ENCODE peak calls at places on chromosomes 5 and 9, in six cellular contexts. L is PC-3; Y is naive thymus-derived CD4-positive, alpha-beta T cell; Z is HCT116; Q is H1; P is SK-N-SH. S is an unnamed sample.

GRCh38 chr5:137101544-137101943 is 397.6 kb downstream of the SPOCK1 start:
- DNase-seq in P (no peak), Y (no peak), Z (no peak), L (no peak), Q (no peak), S (no peak)

GRCh38 chr5:14914193-14914592 is 42.6 kb upstream of the ANKH start:
- DNase-seq in L (no peak), Y (no peak), Q (no peak), P (no peak), Z (no peak), S (no peak)

GRCh38 chr5:95862636-95863382 is 40.3 kb upstream of the GLRX start:
- DNase-seq in Z (no peak), L (peak; percentile 60), Q (no peak), Y (no peak), P (no peak), S (peak; percentile 24)

GRCh38 chr9:503881-504852 is 289.5 kb downstream of the DOCK8 start:
- DNase-seq in Q (peak; percentile 83), Y (peak; percentile 78), L (peak; percentile 76), P (peak; percentile 76), Z (peak; percentile 43), S (peak; percentile 86)

GRCh38 chr5:171957591-171958251 is 48.7 kb downstream of the FBXW11 start:
- DNase-seq in L (no peak), Y (peak; percentile 21), Q (no peak), P (no peak), Z (no peak), S (peak; percentile 28)

GRCh38 chr9:133048595-133048994 is 13.2 kb upstream of the CEL start:
- DNase-seq in Z (peak; percentile 3), Y (no peak), L (peak; percentile 30), P (peak; percentile 58), Q (no peak), S (no peak)

GRCh38 chr9:109010676-109011655 is 2.3 kb downstream of the CTNNAL1 start:
- DNase-seq in Y (no peak), Q (no peak), Z (peak; percentile 57), P (no peak), L (peak; percentile 53), S (peak; percentile 59)

GRCh38 chr5:133052317-133053175 is 733 bp downstream of the HSPA4 start:
- DNase-seq in L (peak; percentile 42), Z (no peak), P (peak; percentile 80), Y (peak; percentile 11), Q (peak; percentile 64), S (peak; percentile 74)

GRCh38 chr5:115594343-115595047 is 7.8 kb downstream of the TICAM2 start:
- DNase-seq in P (no peak), Q (no peak), Z (no peak), Y (no peak), L (no peak), S (no peak)

GRCh38 chr9:133126697-133127339 is 5.8 kb upstream of the RALGDS start:
- DNase-seq in Q (no peak), L (no peak), P (no peak), Y (no peak), Z (no peak), S (no peak)

GRCh38 chr5:178216779-178217178 is 12.4 kb downstream of the HNRNPAB start:
- DNase-seq in Y (no peak), L (no peak), Q (no peak), Z (no peak), P (no peak), S (no peak)

GRCh38 chr5:178216088-178216534 is 11.8 kb downstream of the HNRNPAB start:
- DNase-seq in Y (no peak), P (no peak), Z (no peak), Q (no peak), L (no peak), S (no peak)

GRCh38 chr5:178213748-178214151 is 9.4 kb downstream of the HNRNPAB start:
- DNase-seq in L (no peak), Y (no peak), P (no peak), Q (no peak), Z (no peak), S (no peak)

GRCh38 chr5:178214160-178214803 is 9.9 kb downstream of the HNRNPAB start:
- DNase-seq in L (no peak), Y (no peak), Q (no peak), Z (no peak), P (no peak), S (no peak)

DNA sequence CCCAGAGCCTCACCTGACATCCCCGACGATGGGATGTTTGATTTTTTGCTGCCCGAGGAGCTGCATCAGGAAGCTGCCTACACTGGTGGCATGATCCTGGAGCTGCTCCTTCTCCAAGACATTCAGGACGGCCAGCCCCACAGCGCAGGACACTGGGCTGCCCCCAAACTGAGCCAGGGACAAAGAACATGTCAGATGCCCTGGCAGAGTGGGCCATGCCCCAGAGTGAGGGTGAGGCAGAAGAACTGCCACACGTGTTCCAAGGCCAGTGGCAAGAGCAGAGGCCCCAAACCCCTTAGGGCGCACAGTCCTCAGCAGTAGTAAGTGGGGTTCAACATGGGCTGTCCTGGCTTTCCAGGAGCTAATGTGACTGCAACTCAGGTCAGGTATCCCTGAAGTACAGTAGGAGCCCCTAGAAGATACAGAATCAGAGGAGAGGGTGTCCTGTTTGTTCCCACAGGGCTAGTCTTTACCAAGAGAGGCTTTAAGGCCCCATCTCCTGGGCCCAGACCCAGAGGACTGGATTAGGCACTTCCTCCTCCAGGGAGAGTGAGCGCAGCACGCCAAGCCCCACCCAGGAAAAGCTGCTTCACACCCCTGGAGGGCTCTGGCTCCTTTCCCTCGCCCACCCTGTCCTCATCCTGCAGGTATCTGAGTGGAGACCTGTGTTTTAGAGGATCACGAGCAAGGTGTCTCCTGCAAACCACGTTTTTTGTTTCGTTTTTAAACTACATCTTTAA is 11.1 kb downstream of the HNRNPAB start:
- DNase-seq in L (no peak), P (no peak), Q (no peak), Z (no peak), Y (no peak), S (no peak)
- H3K36me3 ChIP-seq in L (peaks cover 55% of the 10 kb centered on the region), P (peaks cover 60% of the 10 kb centered on the region), Q (peaks cover 34% of the 10 kb centered on the region), Z (peaks cover 34% of the 10 kb centered on the region), Y (peaks cover 5% of the 10 kb centered on the region), S (peaks cover 73% of the 10 kb centered on the region)

DNA sequence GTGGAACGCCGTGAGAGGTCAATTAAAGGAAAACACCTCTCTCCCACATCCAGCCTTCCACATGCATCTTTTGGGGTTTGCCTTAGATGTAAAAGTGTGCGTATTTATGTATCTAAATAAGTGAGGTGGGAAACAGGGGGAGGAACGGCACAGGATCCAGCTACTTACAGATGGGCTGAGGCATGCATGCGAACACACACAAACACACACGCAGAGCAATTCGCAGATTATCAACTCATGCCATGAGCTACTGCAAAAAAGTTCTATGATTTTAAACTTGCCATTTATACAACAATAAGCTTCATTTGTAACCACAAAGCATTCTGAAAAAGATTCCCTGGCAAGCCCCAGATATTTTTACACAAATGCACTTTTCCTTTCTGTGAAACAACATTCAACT is 242.0 kb downstream of the BNC2 start:
- DNase-seq in Y (no peak), P (no peak), Q (no peak), Z (no peak), L (no peak), S (no peak)
- H3K27ac ChIP-seq in Y (no peak overlapping the region), P (peak overlapping the region; percentile 83), Q (no peak overlapping the region), Z (no peak overlapping the region), L (no peak overlapping the region), S (no peak overlapping the region)

GRCh38 chr9:90815183-90815943 is 13.7 kb downstream of the SYK start:
- DNase-seq in P (no peak), Y (no peak), L (no peak), Q (no peak), Z (no peak), S (no peak)

GRCh38 chr9:90814355-90814754 is 12.7 kb downstream of the SYK start:
- DNase-seq in L (no peak), Q (no peak), Y (no peak), P (no peak), Z (no peak), S (no peak)

GRCh38 chr9:90816690-90817089 is 15.1 kb downstream of the SYK start:
- DNase-seq in Q (no peak), Y (no peak), Z (no peak), L (no peak), P (no peak), S (no peak)

GRCh38 chr9:90813523-90813922 is 11.9 kb downstream of the SYK start:
- DNase-seq in Z (no peak), L (no peak), P (no peak), Y (no peak), Q (no peak), S (no peak)

DNA sequence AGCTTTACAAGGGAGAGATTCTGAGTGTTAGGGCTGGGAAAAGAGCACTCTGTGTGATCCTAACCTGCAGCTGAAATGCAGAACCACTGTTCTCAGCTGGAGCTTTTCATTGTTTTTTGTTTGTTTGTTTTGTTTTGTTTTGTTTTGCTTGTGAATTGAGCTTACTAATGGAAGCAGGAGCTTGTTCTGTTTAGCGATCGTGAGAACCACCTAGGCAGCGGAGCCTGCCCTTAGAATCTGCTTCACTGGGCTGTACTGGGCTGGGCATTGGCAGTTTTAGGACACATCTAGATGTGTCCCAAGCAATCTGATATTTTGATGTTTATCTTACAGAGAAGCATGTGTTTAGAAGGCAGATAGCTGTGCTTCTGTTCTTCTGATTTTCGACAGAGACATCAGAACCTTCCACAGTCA is 14.3 kb downstream of the SYK start:
- DNase-seq in Q (no peak), L (no peak), P (no peak), Z (no peak), Y (no peak), S (no peak)
- H3K36me3 ChIP-seq in Q (no peaks in the 10 kb centered on the region), L (no peaks in the 10 kb centered on the region), P (no peaks in the 10 kb centered on the region), Z (no peaks in the 10 kb centered on the region), Y (no peaks in the 10 kb centered on the region), S (no peaks in the 10 kb centered on the region)

GRCh38 chr9:129027224-129027684 is 877 bp downstream of the SH3GLB2 start:
- DNase-seq in Y (no peak), Q (no peak), L (no peak), Z (no peak), P (peak; percentile 51), S (no peak)

GRCh38 chr9:129027685-129028191 is 393 bp downstream of the SH3GLB2 start:
- DNase-seq in Z (no peak), P (no peak), L (peak; percentile 52), Q (no peak), Y (peak; percentile 78), S (peak; percentile 82)

GRCh38 chr9:129030191-129030590 is 2.1 kb upstream of the SH3GLB2 start:
- DNase-seq in Y (no peak), L (no peak), P (no peak), Q (no peak), Z (no peak), S (no peak)

GRCh38 chr9:129026442-129027223 is 1.5 kb downstream of the SH3GLB2 start:
- DNase-seq in Q (no peak), L (peak; percentile 54), P (peak; percentile 91), Z (no peak), Y (no peak), S (no peak)

DNA sequence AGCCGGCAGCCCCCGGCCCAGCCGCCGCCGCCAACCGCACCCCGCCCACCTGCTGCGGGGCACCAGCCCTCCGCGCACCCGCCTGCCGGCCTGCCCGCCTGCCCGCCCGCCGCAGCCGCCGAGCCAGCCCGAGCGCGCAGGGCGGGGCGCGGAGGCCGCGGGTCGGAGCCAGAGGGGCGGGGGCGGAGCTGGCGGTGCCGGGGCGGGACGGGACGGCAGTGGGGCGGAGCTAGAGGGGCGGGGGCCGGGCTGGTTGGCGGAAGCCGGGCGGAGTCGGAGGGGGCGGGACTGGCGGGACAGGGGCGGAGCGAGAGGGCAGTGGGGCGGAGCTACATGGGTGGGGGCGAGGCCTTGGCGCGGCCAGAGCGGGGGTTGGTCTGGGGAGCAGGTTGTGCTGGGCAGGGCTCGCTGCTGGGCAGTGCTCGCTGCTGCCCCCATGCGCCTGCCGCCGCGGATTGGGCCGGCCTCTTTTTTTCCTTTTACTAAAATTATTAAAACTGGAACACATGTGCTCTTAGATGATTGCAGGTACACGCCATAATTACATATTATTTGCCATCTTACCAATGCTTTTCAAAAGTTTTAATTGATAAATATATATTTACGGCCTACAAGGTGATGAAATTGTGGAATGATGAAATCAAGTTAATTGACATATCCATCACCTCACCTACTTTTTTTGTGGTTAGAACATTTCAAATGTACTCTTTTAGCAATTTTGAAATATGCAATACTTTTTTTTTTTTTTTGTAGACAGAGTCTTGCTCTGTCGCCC is at the start of gene SH3GLB2:
- DNase-seq in L (peak; percentile 83), Y (no peak), Q (peak; percentile 99), P (peak; percentile 98), Z (peak; percentile 83), S (peak; percentile 88)
- H3K27ac ChIP-seq in L (no peak within 1 kb of the TSS), Y (peak within 1 kb of the TSS; percentile 72), Q (peak within 1 kb of the TSS; percentile 40), P (peak within 1 kb of the TSS; percentile 62), Z (peak within 1 kb of the TSS; percentile 80), S (peak within 1 kb of the TSS; percentile 67)